ENCODE peak calls at places on chromosomes 12 and 14, in eight cellular contexts. I is AG10803; Q is body of pancreas; B is PC-3; X is lower lobe of right lung; J is MM.1S; U is CD8-positive, alpha-beta T cell; R is foreskin fibroblast. Y is an unnamed sample.

GRCh38 chr12:121522962-121523361 is 57.9 kb downstream of the KDM2B start:
- DNase-seq in I (no peak), Q (no peak), B (no peak), X (no peak), J (no peak), U (no peak), R (no peak), Y (peak; percentile 89)

GRCh38 chr12:4379410-4379809 is at the start of gene FGF23:
- DNase-seq in I (peak; percentile 3), Q (no peak), B (peak; percentile 10), X (no peak), J (no peak), U (no peak), R (peak; percentile 48), Y (no peak)

GRCh38 chr14:73397810-73398209 is 60.5 kb downstream of the NUMB start:
- DNase-seq in I (no peak), Q (no peak), B (no peak), X (no peak), J (no peak), U (no peak), R (no peak), Y (no peak)

GRCh38 chr12:124321040-124321481 is 26.2 kb downstream of the RFLNA start:
- DNase-seq in I (peak; percentile 46), Q (peak; percentile 68), B (peak; percentile 81), X (peak; percentile 76), J (peak; percentile 21), U (peak; percentile 43), R (peak; percentile 76), Y (peak; percentile 61)

GRCh38 chr12:106919910-106920544 is 35.7 kb upstream of the TMEM263 start:
- DNase-seq in I (peak; percentile 50), Q (peak; percentile 19), B (peak; percentile 78), X (no peak), J (peak; percentile 57), U (no peak), R (peak; percentile 79), Y (peak; percentile 51)

GRCh38 chr12:86727151-86727550 is 471.0 kb upstream of the MGAT4C start:
- DNase-seq in I (peak; percentile 8), Q (no peak), B (peak; percentile 60), X (no peak), J (no peak), U (no peak), R (peak; percentile 75), Y (no peak)

GRCh38 chr14:106875503-106875902 is 1349.1 kb downstream of the TMEM121 start:
- DNase-seq in I (no peak), Q (no peak), B (no peak), X (no peak), J (peak; percentile 21), U (peak; percentile 45), R (no peak), Y (peak; percentile 64)

GRCh38 chr14:103627073-103628025 is 1.7 kb upstream of the KLC1 start:
- DNase-seq in I (no peak), Q (no peak), B (peak; percentile 75), X (no peak), J (no peak), U (no peak), R (no peak), Y (no peak)

GRCh38 chr12:42915426-42915825 is 325.9 kb upstream of the PRICKLE1 start:
- DNase-seq in I (no peak), Q (no peak), B (no peak), X (no peak), J (no peak), U (no peak), R (no peak), Y (no peak)

GRCh38 chr14:45065540-45065939 is 18.4 kb upstream of the PRPF39 start:
- DNase-seq in I (peak; percentile 6), Q (no peak), B (no peak), X (no peak), J (no peak), U (no peak), R (no peak), Y (no peak)

GRCh38 chr14:65164068-65164824 is 61.9 kb upstream of the MAX start:
- DNase-seq in I (peak; percentile 52), Q (peak; percentile 26), B (peak; percentile 79), X (no peak), J (peak; percentile 31), U (no peak), R (peak; percentile 78), Y (peak; percentile 76)

GRCh38 chr14:99733221-99733550 is 49.1 kb downstream of the CYP46A1 start:
- DNase-seq in I (no peak), Q (no peak), B (no peak), X (no peak), J (no peak), U (no peak), R (no peak), Y (no peak)

DNA sequence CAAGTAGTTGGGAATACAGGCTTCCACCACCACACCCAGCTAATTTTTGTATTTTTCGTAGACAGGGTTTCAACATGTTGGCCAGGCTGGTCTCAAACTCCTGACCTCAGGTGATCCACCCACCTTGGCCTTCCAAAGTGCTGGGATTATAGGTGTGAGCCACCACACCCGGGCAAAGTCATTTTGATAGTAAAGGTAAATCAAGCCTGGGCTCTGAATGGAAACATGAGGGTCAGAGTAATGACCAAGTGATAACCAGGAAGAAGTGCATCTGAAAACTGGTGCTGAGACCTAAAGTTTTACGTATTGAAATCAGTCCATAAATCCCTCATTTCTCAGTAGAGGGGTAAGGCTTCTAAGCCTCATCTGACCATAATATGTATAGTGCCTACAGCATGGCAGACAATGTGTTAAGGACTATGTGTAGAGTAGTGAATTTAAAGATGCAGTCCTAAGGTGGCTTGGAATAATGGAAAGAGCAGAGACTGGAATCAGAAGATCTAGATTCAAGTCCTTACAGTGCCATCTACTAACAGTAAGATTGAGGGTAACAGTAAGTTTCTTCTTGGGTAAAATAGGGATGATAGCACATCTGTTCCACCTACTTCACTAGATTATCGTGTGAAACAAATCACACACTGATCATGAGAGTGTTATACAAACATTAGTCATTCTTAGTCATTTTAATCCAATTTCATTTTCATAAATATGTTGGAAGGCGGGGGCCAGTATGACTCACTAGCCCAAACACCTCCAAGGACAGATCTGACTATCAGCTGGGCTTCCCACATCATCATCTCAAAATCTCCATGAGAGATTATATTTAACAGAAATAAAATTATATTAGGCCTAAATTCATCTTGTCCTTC is 11.2 kb downstream of the MAP4K5 start:
- DNase-seq in I (peak; percentile 74), Q (peak; percentile 67), B (peak; percentile 93), X (no peak), J (no peak), U (peak; percentile 27), R (peak; percentile 86), Y (peak; percentile 81)
- H3K4me3 ChIP-seq in I (no peak overlapping the region), Q (no peak overlapping the region), B (peak overlapping the region; percentile 2), X (no peak overlapping the region), J (peak overlapping the region; percentile 23), U (no peak overlapping the region), R (no peak overlapping the region), Y (peak overlapping the region; percentile 43)

DNA sequence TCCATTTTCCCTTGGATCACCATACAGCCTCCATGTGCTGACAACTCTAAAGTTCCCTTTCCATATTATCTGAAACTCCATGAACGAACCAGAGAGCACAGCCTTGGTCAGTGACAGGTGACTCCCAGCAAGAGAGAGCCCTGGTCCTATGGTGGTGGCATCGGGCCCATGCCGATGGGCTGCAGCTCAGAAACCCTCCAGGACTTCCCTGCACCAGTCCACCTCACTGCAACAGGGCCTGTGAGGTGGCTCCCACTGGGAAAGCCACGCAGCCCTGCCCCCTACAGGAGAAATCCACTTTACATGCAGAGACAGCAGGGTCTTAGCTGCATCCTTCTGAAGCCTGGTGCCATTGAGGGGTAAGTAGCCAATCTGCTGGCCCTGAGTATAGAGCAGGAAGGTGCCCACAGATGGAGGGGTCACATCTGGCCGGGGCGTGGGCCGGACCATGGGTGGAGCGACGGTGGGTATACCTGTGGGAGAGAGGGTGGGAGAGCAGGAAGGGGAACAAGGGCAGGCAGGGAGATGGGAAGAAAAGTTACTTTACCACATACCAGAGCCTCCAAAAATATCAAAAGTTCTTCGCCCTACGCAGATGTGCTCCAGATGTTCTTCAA is 24.7 kb downstream of the RTRAF start:
- DNase-seq in I (no peak), Q (no peak), B (peak; percentile 37), X (no peak), J (no peak), U (no peak), R (peak; percentile 56), Y (no peak)
- TF ChIP-seq CTCF in I (no peak), Q (no peak), B (peak; percentile 63), X (no peak), J (peak; percentile 10), U (no peak), R (no peak), Y (no peak)

DNA sequence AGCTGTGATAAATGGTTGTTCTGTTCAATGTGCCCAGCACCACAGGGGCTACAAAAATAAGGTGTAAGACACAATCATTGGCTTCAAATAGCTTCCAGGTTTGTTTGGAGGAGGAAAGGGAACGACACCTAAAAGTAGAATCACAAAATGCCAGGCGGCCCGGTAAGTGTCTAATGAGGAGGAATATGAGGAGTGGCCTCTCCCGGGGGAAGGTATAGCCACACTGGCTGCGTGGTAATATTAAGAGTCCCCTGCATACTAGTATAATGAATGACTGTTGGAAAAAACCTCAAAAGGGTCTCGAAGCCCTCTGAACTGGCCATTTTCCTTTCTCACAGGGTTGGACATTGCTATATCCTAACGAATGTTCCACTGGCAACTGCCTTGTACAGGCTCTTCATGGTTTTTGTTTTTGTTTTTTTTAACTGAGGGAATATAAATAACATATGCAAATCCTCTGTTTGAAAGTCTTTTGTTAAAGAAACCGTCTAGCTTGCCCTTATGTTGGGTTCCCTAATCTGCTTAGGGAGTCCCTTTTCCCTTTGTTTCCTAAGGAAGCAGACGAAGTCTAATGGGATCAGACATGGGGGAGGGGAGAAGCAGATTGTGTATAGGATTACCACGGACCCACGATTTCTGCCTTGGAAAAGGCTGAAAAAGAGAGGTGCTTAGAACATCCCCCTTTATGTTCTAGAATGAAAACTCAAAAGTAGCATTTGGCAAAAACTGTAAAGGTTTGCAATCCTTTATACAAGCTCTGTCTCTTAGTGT is 4.2 kb downstream of the CCDC60 start:
- DNase-seq in I (no peak), Q (no peak), B (no peak), X (no peak), J (no peak), U (no peak), R (no peak), Y (no peak)
- H3K4me3 ChIP-seq in I (no peak overlapping the region), Q (no peak overlapping the region), B (no peak overlapping the region), X (no peak overlapping the region), J (no peak overlapping the region), U (no peak overlapping the region), R (no peak overlapping the region), Y (no peak overlapping the region)

GRCh38 chr14:78700236-78700635 is 530.1 kb downstream of the NRXN3 start:
- DNase-seq in I (peak; percentile 4), Q (no peak), B (peak; percentile 2), X (no peak), J (no peak), U (no peak), R (peak; percentile 1), Y (no peak)

GRCh38 chr14:78701246-78701645 is 531.1 kb downstream of the NRXN3 start:
- DNase-seq in I (no peak), Q (no peak), B (no peak), X (no peak), J (no peak), U (no peak), R (no peak), Y (no peak)

GRCh38 chr14:78698991-78699390 is 528.8 kb downstream of the NRXN3 start:
- DNase-seq in I (no peak), Q (no peak), B (no peak), X (no peak), J (no peak), U (no peak), R (no peak), Y (no peak)

DNA sequence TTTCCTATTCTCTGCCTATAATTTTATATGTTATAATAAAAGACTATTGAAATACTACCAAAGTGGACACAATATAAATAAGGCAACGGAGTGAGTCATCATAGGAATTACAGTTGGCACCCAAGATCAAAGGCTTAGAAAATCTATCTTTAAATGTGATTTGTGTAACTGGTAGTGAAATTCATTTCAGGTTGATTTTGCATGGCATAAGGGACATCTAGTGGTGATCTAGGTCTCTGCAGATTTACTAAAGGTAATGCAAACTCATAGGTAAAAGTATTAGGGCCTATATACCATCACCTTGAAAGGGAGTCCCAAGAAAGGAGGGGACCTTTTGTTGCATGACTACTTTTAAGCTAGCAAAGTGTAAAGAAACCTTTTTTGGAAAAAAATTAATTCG is 527.2 kb downstream of the NRXN3 start:
- DNase-seq in I (peak; percentile 58), Q (no peak), B (peak; percentile 56), X (no peak), J (peak; percentile 30), U (no peak), R (peak; percentile 53), Y (peak; percentile 33)
- TF ChIP-seq CTCF in I (peak; percentile 81), Q (peak; percentile 48), B (peak; percentile 70), X (no peak), J (peak; percentile 35), U (no peak), R (peak; percentile 69), Y (peak; percentile 56)

Y was measured in GM12865.